ENCODE peak calls at places on chromosomes 2 and 18, in four cellular contexts. O, H, F and J are unnamed samples.

GRCh38 chr18:77167276-77167675 is 34.7 kb upstream of the MBP start:
- DNase-seq in O (no peak), H (no peak), F (no peak), J (no peak)

GRCh38 chr2:191041418-191042161 is 27.6 kb upstream of the STAT1 start:
- DNase-seq in O (peak), H (peak), F (peak), J (no peak)

GRCh38 chr2:182784777-182785176 is 68.7 kb downstream of the DNAJC10 start:
- DNase-seq in O (peak), H (peak), F (peak), J (peak)

GRCh38 chr2:219803294-219803693 is 175.9 kb downstream of the SLC4A3 start:
- DNase-seq in O (no peak), H (no peak), F (no peak), J (no peak)

GRCh38 chr2:54708584-54709340 is 14.7 kb upstream of the EML6 start:
- DNase-seq in O (no peak), H (no peak), F (no peak), J (no peak)

GRCh38 chr2:60954139-60954538 is 63.4 kb upstream of the PEX13 start:
- DNase-seq in O (no peak), H (no peak), F (no peak), J (no peak)

GRCh38 chr18:25786778-25787177 is 303.6 kb downstream of the SS18 start:
- DNase-seq in O (no peak), H (no peak), F (no peak), J (no peak)

GRCh38 chr18:42583197-42583776 is 532.2 kb downstream of the RIT2 start:
- DNase-seq in O (no peak), H (no peak), F (no peak), J (no peak)

GRCh38 chr2:234081970-234082822 is 31.7 kb downstream of the SPP2 start:
- DNase-seq in O (peak), H (no peak), F (no peak), J (no peak)

GRCh38 chr18:62499263-62499650 is 23.6 kb upstream of the ZCCHC2 start:
- DNase-seq in O (no peak), H (no peak), F (no peak), J (no peak)

GRCh38 chr2:241609859-241610793 is 26.8 kb downstream of the THAP4 start:
- DNase-seq in O (peak), H (peak), F (no peak), J (peak)

GRCh38 chr2:53708988-53709387 is 58.6 kb upstream of the CHAC2 start:
- DNase-seq in O (no peak), H (no peak), F (no peak), J (no peak)

GRCh38 chr2:10305254-10305635 is 2.5 kb downstream of the HPCAL1 start:
- DNase-seq in O (no peak), H (no peak), F (no peak), J (no peak)

GRCh38 chr2:7523557-7524210 is 606.5 kb downstream of the RNF144A start:
- DNase-seq in O (no peak), H (no peak), F (no peak), J (no peak)

GRCh38 chr2:119827866-119828507 is 68.3 kb downstream of the PTPN4 start:
- DNase-seq in O (no peak), H (no peak), F (no peak), J (no peak)

GRCh38 chr2:96409543-96410184 is 74.1 kb downstream of the NCAPH start:
- DNase-seq in O (no peak), H (no peak), F (no peak), J (no peak)
- TF ChIP-seq POLR2AphosphoS5 in O (no peak), H (no peak), F (no peak), J (no peak)

GRCh38 chr2:150485114-150485870 is 2.2 kb downstream of the RND3 start:
- DNase-seq in O (peak), H (no peak), F (no peak), J (no peak)
- H3K9ac ChIP-seq in O (no peak), H (no peak), F (peak), J (no peak)

GRCh38 chr2:145617420-145617819 is 1097.5 kb upstream of the ZEB2 start:
- DNase-seq in O (no peak), H (no peak), F (no peak), J (no peak)

GRCh38 chr2:145617906-145618305 is 1098.0 kb upstream of the ZEB2 start:
- DNase-seq in O (no peak), H (no peak), F (no peak), J (no peak)

DNA sequence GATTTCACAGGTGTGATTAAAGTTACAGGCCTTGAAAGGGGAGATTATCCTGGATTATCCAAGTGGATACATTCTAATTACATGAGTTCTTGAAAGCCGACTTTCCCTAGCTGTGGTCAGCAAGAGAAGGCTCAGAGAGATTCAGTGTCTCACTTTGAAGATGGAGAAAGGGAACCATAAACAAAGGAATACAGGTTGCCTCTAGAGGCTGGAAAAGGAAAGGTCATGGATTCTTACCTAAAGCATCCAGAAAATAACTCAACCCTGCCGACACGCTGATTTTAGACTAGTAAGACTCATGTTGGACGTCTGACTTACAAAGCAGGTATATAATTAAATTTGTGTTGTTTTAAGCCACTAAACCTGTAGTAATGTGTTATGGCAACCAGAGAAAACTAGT is 1095.7 kb upstream of the ZEB2 start:
- DNase-seq in O (no peak), H (no peak), F (no peak), J (no peak)
- TF ChIP-seq EZH2 in O (no peak), H (no peak), F (no peak), J (no peak)

GRCh38 chr2:193480187-193480586 is 1285.5 kb upstream of the TMEFF2 start:
- DNase-seq in O (no peak), H (no peak), F (no peak), J (no peak)

GRCh38 chr2:193469251-193469650 is 1274.5 kb upstream of the TMEFF2 start:
- DNase-seq in O (no peak), H (no peak), F (no peak), J (no peak)

GRCh38 chr2:193476171-193476800 is 1281.6 kb upstream of the TMEFF2 start:
- DNase-seq in O (peak), H (no peak), F (no peak), J (no peak)

DNA sequence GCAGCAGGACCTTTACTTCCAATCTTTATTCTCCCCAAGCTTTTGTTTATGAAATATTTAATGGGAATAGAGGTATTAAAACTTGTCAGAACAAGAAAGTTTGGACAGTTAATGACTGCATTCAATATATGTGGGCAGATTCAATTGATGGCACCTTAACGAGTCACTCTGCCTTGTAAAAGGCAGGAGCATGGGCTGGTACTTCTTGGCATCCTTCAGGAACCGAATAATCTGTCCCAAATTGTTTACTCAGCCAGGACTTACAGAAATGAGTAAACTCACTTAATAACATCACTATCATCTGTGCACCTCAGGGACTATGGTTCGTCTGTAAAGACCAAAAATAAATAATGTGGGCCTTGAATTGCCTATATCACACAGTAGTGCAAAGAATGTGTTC is 1280.3 kb upstream of the TMEFF2 start:
- DNase-seq in O (no peak), H (no peak), F (no peak), J (no peak)
- TF ChIP-seq POLR2AphosphoS5 in O (no peak), H (no peak), F (no peak), J (no peak)

DNA sequence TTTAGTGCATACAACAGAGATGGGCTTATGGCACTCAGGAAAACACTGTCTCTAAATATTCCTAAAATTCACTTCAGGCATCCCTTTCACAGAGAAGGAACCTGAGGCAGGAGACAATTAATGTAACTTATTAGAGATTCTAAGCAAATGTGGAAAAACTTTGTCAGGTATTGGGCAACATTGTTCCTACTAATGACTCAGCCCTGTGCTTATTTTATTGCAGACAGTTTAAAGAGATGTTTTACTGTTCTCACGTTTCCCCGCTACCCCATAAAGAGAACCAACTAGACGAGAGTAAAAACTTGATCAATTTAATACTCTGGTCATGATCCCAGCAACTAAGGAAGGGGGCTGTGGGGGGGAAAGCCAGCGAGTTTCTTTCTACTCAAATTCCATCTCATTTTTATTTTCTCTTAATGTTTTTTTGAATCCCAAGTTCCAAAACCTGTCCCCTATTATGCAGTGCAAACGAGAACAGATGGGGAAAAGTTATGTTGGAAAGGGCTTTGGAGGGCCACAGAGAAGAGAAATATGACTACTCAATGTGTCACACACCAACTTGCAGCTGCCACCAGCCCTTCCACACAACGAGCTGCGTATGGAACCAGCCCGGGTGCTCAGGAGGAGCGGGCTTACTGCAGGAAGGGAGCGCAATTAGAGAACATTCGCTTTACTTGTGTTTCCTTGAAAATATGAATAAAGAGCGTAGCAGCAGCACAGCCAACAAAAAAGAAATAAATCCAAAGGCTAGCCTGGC is 18.7 kb upstream of the ACVR1 start:
- DNase-seq in O (no peak), H (no peak), F (no peak), J (no peak)
- H3K9ac ChIP-seq in O (no peak), H (no peak), F (no peak), J (no peak)

GRCh38 chr2:206443735-206444527 is 599 bp downstream of the ADAM23 start:
- DNase-seq in O (no peak), H (peak), F (no peak), J (no peak)

GRCh38 chr2:206438196-206438727 is 5.1 kb upstream of the ADAM23 start:
- DNase-seq in O (no peak), H (no peak), F (no peak), J (no peak)

GRCh38 chr2:206445948-206446347 is 2.6 kb downstream of the ADAM23 start:
- DNase-seq in O (no peak), H (no peak), F (no peak), J (no peak)

GRCh38 chr2:206442854-206443734 is at the start of gene ADAM23:
- DNase-seq in O (no peak), H (peak), F (no peak), J (no peak)

DNA sequence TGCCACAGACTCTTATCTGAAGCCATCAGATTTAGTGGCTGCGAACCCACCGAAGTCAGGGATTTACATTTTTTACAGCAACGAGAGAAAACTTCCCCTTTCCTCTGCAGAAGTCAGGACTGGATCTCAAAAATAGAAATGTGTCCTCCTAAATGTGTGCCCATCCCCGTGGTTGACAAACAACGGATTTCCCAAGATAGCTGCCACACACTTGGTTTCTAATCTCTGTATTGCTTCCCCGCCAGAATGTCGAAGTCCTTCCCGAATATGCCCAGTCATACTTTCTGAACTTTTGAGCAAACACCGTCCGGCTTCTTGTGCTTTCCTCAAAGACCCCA is 847 bp upstream of the ADAM23 start:
- DNase-seq in O (no peak), H (no peak), F (no peak), J (no peak)
- TF ChIP-seq EZH2 in O (peak), H (no peak), F (no peak), J (no peak)

GRCh38 chr2:424306-425172 is 136.6 kb upstream of the ALKAL2 start:
- DNase-seq in O (no peak), H (no peak), F (no peak), J (no peak)
- TF ChIP-seq POLR2AphosphoS5 in O (no peak), H (no peak), F (no peak), J (no peak)

DNA sequence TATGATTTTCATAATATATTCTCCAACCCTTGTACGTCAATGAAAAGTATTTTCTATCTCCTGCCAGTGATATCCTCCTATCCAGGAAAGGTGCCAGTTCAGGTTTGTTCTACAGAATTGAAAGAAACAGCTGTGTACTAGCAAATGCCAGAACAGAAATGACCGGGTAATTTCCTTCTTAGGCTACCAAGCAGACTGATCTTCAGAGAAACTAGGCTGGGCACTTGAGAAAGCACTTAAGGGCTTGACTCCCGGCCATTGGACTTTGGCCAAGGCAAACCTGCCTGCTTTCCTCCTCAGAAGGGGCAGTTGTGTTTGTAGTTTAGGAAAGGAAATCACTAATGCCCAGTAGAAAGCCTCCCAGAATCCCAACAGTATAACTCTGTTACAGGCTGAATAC is 42.9 kb upstream of the COL5A2 start:
- DNase-seq in O (no peak), H (no peak), F (no peak), J (no peak)
- H3K9ac ChIP-seq in O (no peak), H (no peak), F (no peak), J (no peak)